ENCODE peak calls at places on chromosomes 5 and 9, in four cellular contexts. B is transverse colon, L is AG04450, A is uterus. E is an unnamed sample.

GRCh38 chr9:69857131-69857530 is 36.5 kb downstream of the CFAP95 start:
- DNase-seq in L (no peak), B (no peak), A (no peak), E (no peak)

GRCh38 chr5:137152616-137153015 is 346.5 kb downstream of the SPOCK1 start:
- DNase-seq in L (no peak), A (no peak), B (no peak), E (no peak)

GRCh38 chr5:16143361-16144049 is 36.1 kb downstream of the MARCHF11 start:
- DNase-seq in B (no peak), A (no peak), L (no peak), E (no peak)

GRCh38 chr5:170267431-170268152 is 30.0 kb downstream of the LCP2 start:
- DNase-seq in L (peak; percentile 27), A (peak; percentile 85), B (peak; percentile 77), E (peak; percentile 74)

GRCh38 chr9:22237497-22238363 is 208.9 kb upstream of the DMRTA1 start:
- DNase-seq in A (peak; percentile 28), L (peak; percentile 69), B (no peak), E (no peak)

GRCh38 chr9:35108946-35109575 is 6.1 kb upstream of the STOML2 start:
- DNase-seq in A (no peak), B (no peak), L (no peak), E (no peak)

GRCh38 chr9:33506626-33507370 is 17.3 kb upstream of the ANKRD18B start:
- DNase-seq in L (peak; percentile 87), A (no peak), B (no peak), E (no peak)

GRCh38 chr9:15306757-15307522 is at the start of gene TTC39B:
- DNase-seq in L (peak; percentile 69), B (peak; percentile 96), A (peak; percentile 93), E (peak; percentile 37)

GRCh38 chr5:40446910-40447309 is 232.8 kb upstream of the PTGER4 start:
- DNase-seq in L (peak; percentile 56), A (no peak), B (no peak), E (no peak)

GRCh38 chr5:102893942-102894341 is 138.8 kb downstream of the PAM start:
- DNase-seq in B (no peak), A (no peak), L (no peak), E (no peak)

GRCh38 chr5:433836-434235 is 9.1 kb upstream of the EXOC3 start:
- DNase-seq in A (no peak), L (no peak), B (no peak), E (no peak)

GRCh38 chr5:143594913-143595818 is 191.7 kb upstream of the NR3C1 start:
- DNase-seq in L (no peak), B (no peak), A (no peak), E (no peak)

GRCh38 chr5:146137967-146138403 is 32.6 kb upstream of the PLAC8L1 start:
- DNase-seq in L (peak; percentile 39), A (no peak), B (peak; percentile 45), E (no peak)

E was measured in OCI-LY7.